ENCODE peak calls at places on chromosomes 4 and X, in seven cellular contexts. C is psoas muscle; Q is colonic mucosa; S is CD4-positive, alpha-beta T cell; A is natural killer cell; U is glutamatergic neuron; T is kidney. X is an unnamed sample.

GRCh38 chrX:79107891-79108718 is 36.4 kb upstream of the GPR174 start:
- DNase-seq in C (no peak), Q (no peak), S (no peak), A (no peak), U (no peak), T (no peak), X (no peak)

GRCh38 chr4:7066006-7066405 is 1.9 kb downstream of the GRPEL1 start:
- DNase-seq in C (no peak), Q (no peak), S (no peak), A (no peak), U (no peak), T (no peak), X (no peak)

GRCh38 chr4:120007171-120007894 is 59.3 kb downstream of the MAD2L1 start:
- DNase-seq in C (no peak), Q (no peak), S (no peak), A (no peak), U (no peak), T (no peak), X (no peak)

GRCh38 chrX:72094894-72095293 is 36.8 kb downstream of the RTL5 start:
- DNase-seq in C (no peak), Q (no peak), S (peak), A (peak), U (peak), T (no peak), X (peak)

GRCh38 chr4:121227254-121227867 is 63.2 kb upstream of the TNIP3 start:
- DNase-seq in C (no peak), Q (no peak), S (no peak), A (no peak), U (no peak), T (no peak), X (no peak)

GRCh38 chrX:84865113-84865512 is 138.6 kb upstream of the APOOL start:
- DNase-seq in C (no peak), Q (peak), S (no peak), A (no peak), U (no peak), T (no peak), X (no peak)

GRCh38 chrX:122945328-122945727 is 238.8 kb upstream of the GRIA3 start:
- DNase-seq in C (no peak), Q (no peak), S (no peak), A (no peak), U (no peak), T (no peak), X (no peak)

GRCh38 chrX:106726485-106727437 is at the start of gene RNF128:
- DNase-seq in C (peak), Q (peak), S (no peak), A (no peak), U (peak), T (peak), X (no peak)

GRCh38 chr4:87570290-87570689 is 38.0 kb upstream of the DSPP start:
- DNase-seq in C (no peak), Q (no peak), S (no peak), A (no peak), U (no peak), T (no peak), X (no peak)

GRCh38 chrX:12814434-12814833 is 23.2 kb downstream of the PRPS2 start:
- DNase-seq in C (no peak), Q (peak), S (no peak), A (no peak), U (peak), T (no peak), X (no peak)
- TF ChIP-seq CTCF in C (peak), Q (peak), S (peak), A (peak), U (peak), T (peak), X (peak)

GRCh38 chr4:2289311-2289954 is 27.5 kb upstream of the MXD4 start:
- DNase-seq in C (no peak), Q (no peak), S (no peak), A (peak), U (no peak), T (peak), X (peak)

GRCh38 chr4:2286904-2287593 is 25.1 kb upstream of the MXD4 start:
- DNase-seq in C (no peak), Q (no peak), S (no peak), A (no peak), U (no peak), T (peak), X (no peak)

GRCh38 chr4:2288051-2288541 is 26.2 kb upstream of the MXD4 start:
- DNase-seq in C (peak), Q (no peak), S (no peak), A (no peak), U (no peak), T (peak), X (no peak)

GRCh38 chr4:2285665-2286381 is 23.9 kb upstream of the MXD4 start:
- DNase-seq in C (peak), Q (no peak), S (no peak), A (no peak), U (peak), T (peak), X (peak)

DNA sequence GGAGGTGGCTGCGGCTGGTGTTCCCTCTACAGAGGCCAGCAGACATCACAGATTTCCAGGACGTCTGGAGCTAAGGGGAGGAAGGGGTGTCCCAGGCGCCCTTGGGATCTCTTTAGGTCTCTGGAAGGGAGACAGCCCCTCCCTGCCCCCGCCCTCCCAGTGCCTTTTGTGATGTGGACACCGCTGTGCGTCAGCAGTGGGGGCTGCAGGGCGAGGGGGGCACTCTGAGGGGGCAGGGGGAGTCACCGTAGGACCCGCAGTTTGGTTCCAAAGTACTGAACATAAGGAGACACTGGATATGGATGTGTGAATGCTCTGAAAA is 25.6 kb upstream of the MXD4 start:
- DNase-seq in C (no peak), Q (no peak), S (no peak), A (no peak), U (no peak), T (peak), X (no peak)
- TF ChIP-seq CTCF in C (no peak), Q (no peak), S (no peak), A (no peak), U (no peak), T (no peak), X (no peak)

GRCh38 chr4:4443821-4444220 is 56.9 kb downstream of the NSG1 start:
- DNase-seq in C (no peak), Q (no peak), S (no peak), A (no peak), U (no peak), T (no peak), X (no peak)
- TF ChIP-seq CTCF in C (no peak), Q (no peak), S (no peak), A (no peak), U (no peak), T (no peak), X (no peak)

GRCh38 chr4:101790521-101791188 is at the start of gene BANK1:
- DNase-seq in C (peak), Q (peak), S (peak), A (peak), U (peak), T (peak), X (peak)
- TF ChIP-seq CTCF in C (no peak), Q (no peak), S (no peak), A (no peak), U (peak), T (peak), X (peak)

X was measured in CD14-positive monocyte.